ENCODE peak calls at places on chromosomes 4 and X, in six cellular contexts. One of them, this sample, is unnamed.

GRCh38 chr4:47619691-47620090 is 134.6 kb downstream of the ATP10D start:
- DNase-seq in IMR-90: no peak
- DNase-seq in left ventricle myocardium inferior: no peak
- DNase-seq in effector memory CD4-positive, alpha-beta T cell: no peak
- DNase-seq in endothelial cell of umbilical vein: no peak
- DNase-seq in mesendoderm: no peak
- DNase-seq in this sample: no peak

GRCh38 chr4:108889696-108890475 is 127.0 kb upstream of the ETNPPL start:
- DNase-seq in effector memory CD4-positive, alpha-beta T cell: no peak
- DNase-seq in left ventricle myocardium inferior: no peak
- DNase-seq in mesendoderm: no peak
- DNase-seq in endothelial cell of umbilical vein: peak; percentile 53
- DNase-seq in IMR-90: no peak
- DNase-seq in this sample: no peak

GRCh38 chr4:124530464-124531077 is 182.0 kb downstream of the ANKRD50 start:
- DNase-seq in left ventricle myocardium inferior: no peak
- DNase-seq in mesendoderm: no peak
- DNase-seq in IMR-90: peak; percentile 55
- DNase-seq in endothelial cell of umbilical vein: no peak
- DNase-seq in effector memory CD4-positive, alpha-beta T cell: no peak
- DNase-seq in this sample: peak; percentile 65

GRCh38 chrX:112849010-112849409 is 8.4 kb upstream of the AMOT start:
- DNase-seq in left ventricle myocardium inferior: no peak
- DNase-seq in endothelial cell of umbilical vein: no peak
- DNase-seq in mesendoderm: no peak
- DNase-seq in IMR-90: peak; percentile 44
- DNase-seq in effector memory CD4-positive, alpha-beta T cell: no peak
- DNase-seq in this sample: peak; percentile 41

GRCh38 chr4:8248091-8248490 is 21.5 kb upstream of the HTRA3 start:
- DNase-seq in endothelial cell of umbilical vein: peak; percentile 43
- DNase-seq in effector memory CD4-positive, alpha-beta T cell: no peak
- DNase-seq in mesendoderm: no peak
- DNase-seq in IMR-90: no peak
- DNase-seq in left ventricle myocardium inferior: no peak
- DNase-seq in this sample: no peak

GRCh38 chrX:154696328-154697045 is 43.1 kb upstream of the CTAG2 start:
- DNase-seq in left ventricle myocardium inferior: no peak
- DNase-seq in endothelial cell of umbilical vein: peak; percentile 3
- DNase-seq in effector memory CD4-positive, alpha-beta T cell: no peak
- DNase-seq in mesendoderm: no peak
- DNase-seq in IMR-90: peak; percentile 84
- DNase-seq in this sample: peak; percentile 83

GRCh38 chr4:110475881-110476818 is at the start of gene ENPEP:
- DNase-seq in mesendoderm: peak; percentile 84
- DNase-seq in endothelial cell of umbilical vein: no peak
- DNase-seq in IMR-90: peak; percentile 36
- DNase-seq in left ventricle myocardium inferior: peak; percentile 46
- DNase-seq in effector memory CD4-positive, alpha-beta T cell: no peak
- DNase-seq in this sample: peak; percentile 54

GRCh38 chrX:2500681-2501151 is at the start of the genes DHRSX and ZBED1:
- DNase-seq in mesendoderm: peak; percentile 48
- DNase-seq in left ventricle myocardium inferior: peak; percentile 54
- DNase-seq in effector memory CD4-positive, alpha-beta T cell: peak; percentile 19
- DNase-seq in endothelial cell of umbilical vein: no peak
- DNase-seq in IMR-90: no peak
- DNase-seq in this sample: peak; percentile 73

GRCh38 chr4:85787133-85787532 is 312.2 kb downstream of the ARHGAP24 start:
- DNase-seq in IMR-90: peak; percentile 93
- DNase-seq in mesendoderm: no peak
- DNase-seq in left ventricle myocardium inferior: no peak
- DNase-seq in endothelial cell of umbilical vein: peak; percentile 81
- DNase-seq in effector memory CD4-positive, alpha-beta T cell: no peak
- DNase-seq in this sample: peak; percentile 88

GRCh38 chrX:20995829-20996228 is 378.4 kb upstream of the CNKSR2 start:
- DNase-seq in left ventricle myocardium inferior: no peak
- DNase-seq in endothelial cell of umbilical vein: no peak
- DNase-seq in mesendoderm: peak; percentile 10
- DNase-seq in IMR-90: no peak
- DNase-seq in effector memory CD4-positive, alpha-beta T cell: no peak
- DNase-seq in this sample: no peak

GRCh38 chr4:85681194-85681803 is 206.3 kb downstream of the ARHGAP24 start:
- DNase-seq in effector memory CD4-positive, alpha-beta T cell: no peak
- DNase-seq in mesendoderm: no peak
- DNase-seq in IMR-90: peak; percentile 49
- DNase-seq in left ventricle myocardium inferior: no peak
- DNase-seq in endothelial cell of umbilical vein: no peak
- DNase-seq in this sample: peak; percentile 92

GRCh38 chr4:124754671-124755070 is 42.1 kb upstream of the ANKRD50 start:
- DNase-seq in IMR-90: peak; percentile 70
- DNase-seq in left ventricle myocardium inferior: no peak
- DNase-seq in endothelial cell of umbilical vein: no peak
- DNase-seq in effector memory CD4-positive, alpha-beta T cell: no peak
- DNase-seq in mesendoderm: no peak
- DNase-seq in this sample: peak; percentile 14

GRCh38 chr4:82519072-82519471 is 42.7 kb downstream of the TMEM150C start:
- DNase-seq in IMR-90: peak; percentile 37
- DNase-seq in left ventricle myocardium inferior: no peak
- DNase-seq in effector memory CD4-positive, alpha-beta T cell: no peak
- DNase-seq in endothelial cell of umbilical vein: peak; percentile 84
- DNase-seq in mesendoderm: no peak
- DNase-seq in this sample: no peak

GRCh38 chrX:56314334-56314733 is 82.2 kb downstream of the KLF8 start:
- DNase-seq in endothelial cell of umbilical vein: no peak
- DNase-seq in IMR-90: no peak
- DNase-seq in left ventricle myocardium inferior: no peak
- DNase-seq in mesendoderm: no peak
- DNase-seq in effector memory CD4-positive, alpha-beta T cell: no peak
- DNase-seq in this sample: no peak

GRCh38 chrX:56963377-56963776 is 32.0 kb downstream of the SPIN3 start:
- DNase-seq in mesendoderm: no peak
- DNase-seq in effector memory CD4-positive, alpha-beta T cell: no peak
- DNase-seq in left ventricle myocardium inferior: no peak
- DNase-seq in endothelial cell of umbilical vein: no peak
- DNase-seq in IMR-90: no peak
- DNase-seq in this sample: no peak

GRCh38 chr4:142095886-142096605 is 459.7 kb downstream of the IL15 start:
- DNase-seq in endothelial cell of umbilical vein: peak; percentile 94
- DNase-seq in effector memory CD4-positive, alpha-beta T cell: no peak
- DNase-seq in left ventricle myocardium inferior: no peak
- DNase-seq in IMR-90: peak; percentile 96
- DNase-seq in mesendoderm: no peak
- DNase-seq in this sample: peak; percentile 99

GRCh38 chr4:127249767-127250108 is 383.0 kb upstream of the INTU start:
- DNase-seq in IMR-90: no peak
- DNase-seq in left ventricle myocardium inferior: no peak
- DNase-seq in mesendoderm: no peak
- DNase-seq in endothelial cell of umbilical vein: no peak
- DNase-seq in effector memory CD4-positive, alpha-beta T cell: no peak
- DNase-seq in this sample: peak; percentile 29

GRCh38 chr4:152235718-152236117 is 300.2 kb downstream of the FBXW7 start:
- DNase-seq in IMR-90: no peak
- DNase-seq in mesendoderm: peak; percentile 31
- DNase-seq in effector memory CD4-positive, alpha-beta T cell: no peak
- DNase-seq in endothelial cell of umbilical vein: no peak
- DNase-seq in left ventricle myocardium inferior: no peak
- DNase-seq in this sample: no peak

GRCh38 chrX:103400931-103401330 is 24.6 kb downstream of the BEX3 start:
- DNase-seq in IMR-90: no peak
- DNase-seq in mesendoderm: no peak
- DNase-seq in endothelial cell of umbilical vein: no peak
- DNase-seq in left ventricle myocardium inferior: no peak
- DNase-seq in effector memory CD4-positive, alpha-beta T cell: no peak
- DNase-seq in this sample: no peak

GRCh38 chr4:53905935-53906377 is 158.4 kb downstream of the CHIC2 start:
- DNase-seq in left ventricle myocardium inferior: peak; percentile 33
- DNase-seq in effector memory CD4-positive, alpha-beta T cell: no peak
- DNase-seq in mesendoderm: peak; percentile 86
- DNase-seq in IMR-90: peak; percentile 78
- DNase-seq in endothelial cell of umbilical vein: no peak
- DNase-seq in this sample: peak; percentile 73

GRCh38 chrX:119488749-119489148 is 20.5 kb downstream of the SLC25A5 start:
- DNase-seq in endothelial cell of umbilical vein: peak; percentile 33
- DNase-seq in left ventricle myocardium inferior: no peak
- DNase-seq in IMR-90: peak; percentile 51
- DNase-seq in effector memory CD4-positive, alpha-beta T cell: no peak
- DNase-seq in mesendoderm: peak; percentile 31
- DNase-seq in this sample: peak; percentile 64

GRCh38 chrX:103063191-103063845 is 653 bp downstream of the BEX1 start:
- DNase-seq in left ventricle myocardium inferior: no peak
- DNase-seq in IMR-90: peak; percentile 12
- DNase-seq in endothelial cell of umbilical vein: peak; percentile 28
- DNase-seq in mesendoderm: peak; percentile 74
- DNase-seq in effector memory CD4-positive, alpha-beta T cell: no peak
- DNase-seq in this sample: peak; percentile 60

GRCh38 chrX:120625366-120625765 is 4.5 kb downstream of the C1GALT1C1 start:
- DNase-seq in left ventricle myocardium inferior: no peak
- DNase-seq in effector memory CD4-positive, alpha-beta T cell: no peak
- DNase-seq in IMR-90: no peak
- DNase-seq in endothelial cell of umbilical vein: no peak
- DNase-seq in mesendoderm: no peak
- DNase-seq in this sample: peak; percentile 65

GRCh38 chr4:73874386-73874785 is 5.2 kb downstream of the CXCL1 start:
- DNase-seq in mesendoderm: no peak
- DNase-seq in endothelial cell of umbilical vein: no peak
- DNase-seq in effector memory CD4-positive, alpha-beta T cell: no peak
- DNase-seq in left ventricle myocardium inferior: no peak
- DNase-seq in IMR-90: no peak
- DNase-seq in this sample: no peak

GRCh38 chr4:73871911-73872310 is 2.7 kb downstream of the CXCL1 start:
- DNase-seq in effector memory CD4-positive, alpha-beta T cell: no peak
- DNase-seq in IMR-90: no peak
- DNase-seq in mesendoderm: no peak
- DNase-seq in left ventricle myocardium inferior: no peak
- DNase-seq in endothelial cell of umbilical vein: peak; percentile 37
- DNase-seq in this sample: no peak

GRCh38 chr4:73872331-73873108 is 3.3 kb downstream of the CXCL1 start:
- DNase-seq in left ventricle myocardium inferior: no peak
- DNase-seq in IMR-90: no peak
- DNase-seq in endothelial cell of umbilical vein: peak; percentile 62
- DNase-seq in mesendoderm: peak; percentile 13
- DNase-seq in effector memory CD4-positive, alpha-beta T cell: no peak
- DNase-seq in this sample: no peak

GRCh38 chr4:73870778-73871177 is 1.6 kb downstream of the CXCL1 start:
- DNase-seq in endothelial cell of umbilical vein: peak; percentile 22
- DNase-seq in IMR-90: no peak
- DNase-seq in effector memory CD4-positive, alpha-beta T cell: no peak
- DNase-seq in left ventricle myocardium inferior: no peak
- DNase-seq in mesendoderm: no peak
- DNase-seq in this sample: no peak

GRCh38 chr4:73875401-73875800 is 6.2 kb downstream of the CXCL1 start:
- DNase-seq in endothelial cell of umbilical vein: no peak
- DNase-seq in mesendoderm: no peak
- DNase-seq in left ventricle myocardium inferior: no peak
- DNase-seq in IMR-90: no peak
- DNase-seq in effector memory CD4-positive, alpha-beta T cell: no peak
- DNase-seq in this sample: peak; percentile 50
- H3K4me1 ChIP-seq in endothelial cell of umbilical vein: peaks cover 17% of the 10 kb centered on the region
- H3K4me1 ChIP-seq in mesendoderm: peaks cover 1% of the 10 kb centered on the region
- H3K4me1 ChIP-seq in left ventricle myocardium inferior: no peaks in the 10 kb centered on the region
- H3K4me1 ChIP-seq in IMR-90: no peaks in the 10 kb centered on the region
- H3K4me1 ChIP-seq in effector memory CD4-positive, alpha-beta T cell: no peaks in the 10 kb centered on the region
- H3K4me1 ChIP-seq in this sample: peaks cover 9% of the 10 kb centered on the region

DNA sequence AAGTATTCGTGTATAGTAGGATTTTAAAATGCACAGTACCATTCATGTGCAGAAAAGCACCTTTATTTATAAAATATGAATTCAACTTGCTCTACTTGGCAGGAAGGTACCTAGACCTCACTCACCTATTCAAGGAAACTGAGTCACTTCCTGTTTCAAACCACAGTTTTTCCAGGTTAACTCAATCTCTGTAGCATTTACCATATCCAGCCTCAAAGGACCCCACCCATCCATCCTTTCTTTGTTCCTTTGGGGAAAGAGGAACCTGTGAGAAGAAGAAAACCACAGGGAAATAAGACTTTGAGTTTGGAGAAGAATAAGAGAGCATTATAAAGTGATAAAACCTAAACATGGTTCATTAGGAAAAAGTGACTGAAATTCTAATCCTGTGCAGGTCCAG is 250.7 kb downstream of the CBR4 start:
- DNase-seq in left ventricle myocardium inferior: no peak
- DNase-seq in effector memory CD4-positive, alpha-beta T cell: no peak
- DNase-seq in IMR-90: no peak
- DNase-seq in endothelial cell of umbilical vein: no peak
- DNase-seq in mesendoderm: no peak
- DNase-seq in this sample: no peak
- H3K27ac ChIP-seq in left ventricle myocardium inferior: peak overlapping the region; percentile 36
- H3K27ac ChIP-seq in effector memory CD4-positive, alpha-beta T cell: no peak overlapping the region
- H3K27ac ChIP-seq in IMR-90: no peak overlapping the region
- H3K27ac ChIP-seq in endothelial cell of umbilical vein: no peak overlapping the region
- H3K27ac ChIP-seq in mesendoderm: no peak overlapping the region
- H3K27ac ChIP-seq in this sample: no peak overlapping the region

GRCh38 chr4:93832097-93832496 is 3.5 kb downstream of the ATOH1 start:
- DNase-seq in mesendoderm: peak; percentile 36
- DNase-seq in effector memory CD4-positive, alpha-beta T cell: no peak
- DNase-seq in endothelial cell of umbilical vein: no peak
- DNase-seq in left ventricle myocardium inferior: no peak
- DNase-seq in IMR-90: no peak
- DNase-seq in this sample: no peak
- H3K4me1 ChIP-seq in mesendoderm: peaks cover 2% of the 10 kb centered on the region
- H3K4me1 ChIP-seq in effector memory CD4-positive, alpha-beta T cell: no peaks in the 10 kb centered on the region
- H3K4me1 ChIP-seq in endothelial cell of umbilical vein: peaks cover 11% of the 10 kb centered on the region
- H3K4me1 ChIP-seq in left ventricle myocardium inferior: peaks cover 36% of the 10 kb centered on the region
- H3K4me1 ChIP-seq in IMR-90: no peaks in the 10 kb centered on the region
- H3K4me1 ChIP-seq in this sample: no peaks in the 10 kb centered on the region

GRCh38 chrX:65783746-65784145 is 116.3 kb downstream of the MSN start:
- DNase-seq in mesendoderm: no peak
- DNase-seq in IMR-90: no peak
- DNase-seq in effector memory CD4-positive, alpha-beta T cell: no peak
- DNase-seq in endothelial cell of umbilical vein: no peak
- DNase-seq in left ventricle myocardium inferior: no peak
- DNase-seq in this sample: no peak
- H3K27ac ChIP-seq in mesendoderm: no peak overlapping the region
- H3K27ac ChIP-seq in IMR-90: no peak overlapping the region
- H3K27ac ChIP-seq in effector memory CD4-positive, alpha-beta T cell: no peak overlapping the region
- H3K27ac ChIP-seq in endothelial cell of umbilical vein: no peak overlapping the region
- H3K27ac ChIP-seq in left ventricle myocardium inferior: no peak overlapping the region
- H3K27ac ChIP-seq in this sample: no peak overlapping the region

DNA sequence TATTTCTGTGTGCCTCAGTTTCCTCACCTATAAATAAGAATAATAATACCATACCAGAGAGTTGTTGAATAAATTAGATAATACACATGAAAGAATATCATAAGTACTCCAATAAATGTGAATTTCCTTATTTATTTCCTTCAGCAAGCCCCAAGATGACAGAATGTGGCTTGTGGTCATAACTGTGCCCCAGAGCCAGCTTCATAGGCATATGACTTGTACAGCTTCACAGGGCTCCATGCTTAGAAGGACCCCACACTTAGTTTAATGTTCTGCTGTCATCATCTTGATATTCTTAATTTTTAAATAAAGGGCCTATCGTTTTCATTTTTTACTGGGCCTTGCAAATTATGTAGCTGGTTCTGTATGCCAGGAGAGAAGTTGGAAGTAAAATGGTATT is 25.3 kb downstream of the VSIG4 start:
- DNase-seq in left ventricle myocardium inferior: no peak
- DNase-seq in effector memory CD4-positive, alpha-beta T cell: no peak
- DNase-seq in endothelial cell of umbilical vein: no peak
- DNase-seq in IMR-90: no peak
- DNase-seq in mesendoderm: no peak
- DNase-seq in this sample: no peak
- H3K4me1 ChIP-seq in left ventricle myocardium inferior: no peaks in the 10 kb centered on the region
- H3K4me1 ChIP-seq in effector memory CD4-positive, alpha-beta T cell: peaks cover 30% of the 10 kb centered on the region
- H3K4me1 ChIP-seq in endothelial cell of umbilical vein: no peaks in the 10 kb centered on the region
- H3K4me1 ChIP-seq in IMR-90: no peaks in the 10 kb centered on the region
- H3K4me1 ChIP-seq in mesendoderm: no peaks in the 10 kb centered on the region
- H3K4me1 ChIP-seq in this sample: no peaks in the 10 kb centered on the region

GRCh38 chrX:38811515-38812239 is 10.4 kb downstream of the MID1IP1 start:
- DNase-seq in left ventricle myocardium inferior: no peak
- DNase-seq in endothelial cell of umbilical vein: no peak
- DNase-seq in mesendoderm: peak; percentile 35
- DNase-seq in IMR-90: no peak
- DNase-seq in effector memory CD4-positive, alpha-beta T cell: no peak
- DNase-seq in this sample: no peak
- H3K27ac ChIP-seq in left ventricle myocardium inferior: peak overlapping the region; percentile 8
- H3K27ac ChIP-seq in endothelial cell of umbilical vein: no peak overlapping the region
- H3K27ac ChIP-seq in mesendoderm: no peak overlapping the region
- H3K27ac ChIP-seq in IMR-90: no peak overlapping the region
- H3K27ac ChIP-seq in effector memory CD4-positive, alpha-beta T cell: peak overlapping the region; percentile 65
- H3K27ac ChIP-seq in this sample: no peak overlapping the region

This sample was measured in GM23248.